ENCODE peak calls at places on chromosomes 7 and 10, in nine cellular contexts. I is lower leg skin, E is NB4, D is astrocyte of the spinal cord, T is AG10803, H is fibroblast of mammary gland, W is PC-9, G is cardiac muscle cell, F is H9. A is an unnamed sample.
A peak's percentile ranks its signal among the peaks of the same experiment; 100 is the strongest.

GRCh38 chr10:113538131-113538530 is 14.7 kb upstream of the HABP2 start:
- DNase-seq in T (no peak), E (no peak), G (no peak), W (no peak), D (no peak), I (no peak), H (no peak), F (no peak), A (no peak)

GRCh38 chr10:33566001-33566400 is 231.5 kb upstream of the NRP1 start:
- DNase-seq in T (no peak), H (no peak), G (peak; percentile 71), W (no peak), I (no peak), D (no peak), F (no peak), E (no peak), A (no peak)

GRCh38 chr10:70537398-70538194 is 59.0 kb downstream of the PALD1 start:
- DNase-seq in H (no peak), E (no peak), T (no peak), G (peak; percentile 53), F (peak; percentile 83), W (no peak), D (no peak), I (no peak), A (peak; percentile 75)

GRCh38 chr10:43304079-43304686 is 37.3 kb upstream of the RASGEF1A start:
- DNase-seq in I (no peak), G (no peak), D (no peak), W (no peak), E (no peak), F (no peak), T (no peak), H (no peak), A (no peak)

GRCh38 chr7:68030530-68030929 is 1033.9 kb downstream of the TYW1 start:
- DNase-seq in D (no peak), H (no peak), G (no peak), W (no peak), F (no peak), I (no peak), E (no peak), T (no peak), A (no peak)

GRCh38 chr7:42237162-42237821 is at the start of gene GLI3:
- DNase-seq in H (peak; percentile 93), F (peak; percentile 88), E (peak; percentile 29), G (peak; percentile 92), W (no peak), D (peak; percentile 94), I (peak; percentile 89), T (peak; percentile 94), A (peak; percentile 66)

GRCh38 chr7:98282727-98283126 is 1.2 kb downstream of the BRI3 start:
- DNase-seq in T (no peak), F (no peak), W (no peak), I (no peak), G (no peak), E (no peak), D (peak; percentile 20), H (no peak), A (no peak)

GRCh38 chr10:24718031-24718855 is 5.4 kb downstream of the ARHGAP21 start:
- DNase-seq in H (peak; percentile 87), I (no peak), W (peak; percentile 64), G (no peak), D (peak; percentile 60), E (no peak), F (no peak), T (peak; percentile 88), A (no peak)

GRCh38 chr10:72077275-72077990 is 10.9 kb downstream of the SPOCK2 start:
- DNase-seq in F (no peak), T (no peak), H (no peak), D (no peak), G (no peak), E (no peak), I (no peak), W (peak; percentile 11), A (no peak)

GRCh38 chr10:79420974-79421688 is 24.3 kb downstream of the ZCCHC24 start:
- DNase-seq in W (no peak), F (no peak), I (no peak), G (no peak), D (no peak), H (no peak), T (peak; percentile 54), E (no peak), A (no peak)

GRCh38 chr7:99834382-99834781 is 6.6 kb downstream of the CYP3A43 start:
- DNase-seq in T (no peak), D (no peak), I (no peak), G (no peak), H (no peak), W (no peak), F (no peak), E (no peak), A (no peak)

GRCh38 chr7:103613655-103614642 is 167.9 kb upstream of the SLC26A5 start:
- DNase-seq in G (peak; percentile 38), E (peak; percentile 9), D (no peak), I (no peak), F (no peak), H (peak; percentile 46), T (peak; percentile 15), W (no peak), A (no peak)
- TF ChIP-seq CTCF in G (peak; percentile 30), E (peak; percentile 24), D (peak; percentile 30), I (no peak), F (peak; percentile 51), H (peak; percentile 49), T (peak; percentile 45), W (peak; percentile 46), A (no peak)

DNA sequence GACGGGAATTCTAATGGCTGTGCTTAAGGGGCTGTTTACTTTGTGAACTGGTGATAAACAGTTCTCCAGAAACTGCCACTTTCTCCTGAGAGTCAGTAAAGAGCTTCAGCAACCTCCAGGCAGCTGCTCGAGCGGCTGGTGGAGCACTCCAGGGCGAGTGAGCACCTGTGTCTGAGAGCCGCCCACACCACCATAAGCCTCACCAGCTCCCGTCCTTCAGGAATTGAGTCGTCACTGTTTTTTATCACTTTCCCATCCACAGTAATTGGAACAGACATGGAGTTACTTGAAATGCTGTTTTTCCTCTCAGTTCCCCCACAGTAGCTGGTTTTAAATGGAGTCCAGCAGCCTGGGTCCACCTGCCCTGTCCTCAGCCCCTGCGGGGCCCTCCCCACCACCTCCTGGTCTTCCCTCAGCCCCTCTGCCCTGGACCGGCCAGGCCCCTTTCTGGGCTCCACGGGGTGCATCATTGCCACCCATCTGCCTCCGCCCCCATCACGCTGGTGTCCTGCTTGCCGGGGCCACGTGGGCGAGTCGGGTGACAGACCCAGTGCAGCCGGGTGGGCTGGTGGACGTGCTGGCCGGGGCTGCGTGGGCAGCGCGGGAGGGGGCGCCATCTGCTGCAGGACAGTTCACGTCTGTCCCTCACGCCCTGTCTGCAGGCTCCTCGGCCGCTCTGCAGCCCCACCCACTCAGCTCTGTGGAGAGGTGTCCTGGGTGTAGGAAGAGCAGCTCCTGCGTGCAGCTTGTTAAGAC is 56.0 kb downstream of the NKX6-2 start:
- DNase-seq in E (no peak), F (no peak), D (no peak), I (no peak), T (no peak), G (no peak), H (no peak), W (no peak), A (no peak)
- TF ChIP-seq CTCF in E (no peak), F (no peak), D (no peak), I (no peak), T (no peak), G (no peak), H (no peak), W (no peak), A (no peak)

GRCh38 chr7:2243483-2243840 is 1.4 kb downstream of the NUDT1 start:
- DNase-seq in W (no peak), H (no peak), F (no peak), D (no peak), E (no peak), T (no peak), G (no peak), I (no peak), A (no peak)

GRCh38 chr7:2245883-2246679 is 4.1 kb downstream of the NUDT1 start:
- DNase-seq in T (no peak), F (no peak), H (no peak), G (no peak), D (no peak), I (no peak), W (no peak), E (no peak), A (no peak)

GRCh38 chr7:2241580-2242540 is at the start of the genes MRM2 and NUDT1:
- DNase-seq in H (peak; percentile 52), W (peak; percentile 83), T (peak; percentile 64), G (peak; percentile 95), F (peak; percentile 85), D (peak; percentile 68), I (peak; percentile 66), E (peak; percentile 89), A (peak; percentile 97)

GRCh38 chr7:2244404-2244803 is 2.4 kb downstream of the NUDT1 start:
- DNase-seq in F (no peak), G (no peak), I (no peak), D (no peak), W (no peak), T (no peak), E (no peak), H (no peak), A (no peak)

DNA sequence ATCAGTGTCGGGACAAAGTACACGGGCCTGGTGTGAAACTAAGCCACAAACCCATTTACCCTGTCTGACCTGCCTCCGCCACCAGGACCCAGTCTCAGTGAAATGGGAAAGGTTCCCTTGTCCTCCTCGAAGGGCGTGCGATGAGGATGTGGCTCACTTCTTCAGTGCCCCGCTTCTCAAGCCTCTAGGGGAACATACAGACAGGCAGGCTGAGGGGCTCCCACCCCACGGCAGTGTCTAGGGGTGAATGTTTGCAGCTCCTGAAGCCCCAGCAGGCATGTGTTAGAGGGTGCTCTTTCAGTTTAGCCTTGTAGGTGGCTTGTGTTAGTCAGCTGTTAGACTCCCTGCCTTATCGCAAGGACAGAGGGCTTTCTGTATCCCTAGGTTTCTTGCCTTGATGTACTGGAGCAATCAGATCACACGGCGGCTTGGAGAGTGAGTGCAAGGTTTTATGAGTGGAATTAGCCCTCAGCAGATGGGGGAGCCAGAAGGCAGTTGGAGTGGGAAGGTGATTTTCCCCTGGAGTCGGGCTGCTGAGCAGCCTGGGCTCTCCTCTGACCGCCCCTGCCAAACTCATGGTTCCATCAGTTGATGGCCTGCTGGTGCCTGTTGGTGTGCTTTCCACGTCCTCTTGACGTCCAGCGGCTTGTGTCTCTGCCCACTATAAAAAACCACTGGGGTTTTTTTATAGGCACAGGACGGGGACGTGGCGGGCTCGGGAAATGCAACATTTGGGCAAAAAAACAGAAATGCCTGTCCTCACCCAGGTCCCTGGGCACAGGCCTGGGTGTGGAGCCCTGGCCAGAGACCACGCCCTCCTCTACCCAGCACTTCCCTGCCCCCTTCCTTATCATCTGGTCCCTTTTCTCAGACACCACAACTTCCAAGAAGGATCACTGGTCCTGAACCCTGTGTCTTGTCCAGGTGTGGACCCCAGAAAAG is 786 bp downstream of the NUDT1 start:
- DNase-seq in H (no peak), G (no peak), W (peak; percentile 56), T (no peak), F (peak; percentile 59), E (peak; percentile 70), I (no peak), D (no peak), A (peak; percentile 53)
- TF ChIP-seq CTCF in H (peak; percentile 11), G (no peak), W (no peak), T (peak; percentile 19), F (no peak), E (no peak), I (no peak), D (peak; percentile 1), A (peak; percentile 12)

DNA sequence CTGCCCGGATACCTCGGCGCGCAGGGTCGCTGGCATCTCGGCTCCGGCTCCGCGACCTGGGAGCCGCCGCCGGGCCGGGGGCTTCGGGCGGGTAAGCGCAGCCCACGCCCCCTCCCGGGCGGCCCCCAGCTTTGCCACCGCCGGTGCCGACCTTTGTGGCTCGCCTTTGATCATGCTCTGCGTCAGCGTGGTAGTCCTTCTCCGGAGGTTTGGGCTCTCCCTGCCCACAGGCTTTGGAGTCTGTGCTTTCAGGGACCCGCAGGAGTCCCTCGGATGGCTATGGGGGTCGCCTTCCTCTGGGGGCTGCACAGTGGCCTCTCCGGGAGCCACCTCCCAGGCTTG is 7.3 kb downstream of the ATP6V1F start:
- DNase-seq in T (no peak), H (no peak), F (peak; percentile 45), D (no peak), E (no peak), W (no peak), I (no peak), G (no peak), A (no peak)
- TF ChIP-seq CTCF in T (no peak), H (no peak), F (no peak), D (no peak), E (no peak), W (no peak), I (no peak), G (no peak), A (peak; percentile 8)

A was measured in Calu3.